ENCODE peak calls at places on chromosomes 2 and 18, in four cellular contexts. D is GF-D8; L is activated CD8-positive, alpha-beta memory T cell treated with anti-CD3 and anti-CD28 coated beads for 1 hour; A is HFFc6. P is an unnamed sample.

GRCh38 chr2:76251342-76251741 is 540.6 kb upstream of the GCFC2 start:
- DNase-seq in L (no peak), A (no peak), D (no peak), P (no peak)

GRCh38 chr2:239927424-239927981 is 97.6 kb downstream of the NDUFA10 start:
- DNase-seq in A (peak; percentile 83), D (no peak), L (peak; percentile 33), P (no peak)

GRCh38 chr2:10901160-10901559 is 10.6 kb upstream of the KCNF1 start:
- DNase-seq in D (no peak), A (peak; percentile 39), L (no peak), P (no peak)

GRCh38 chr2:112646102-112646719 is 472 bp downstream of the SLC20A1 start:
- DNase-seq in L (peak; percentile 37), D (no peak), A (no peak), P (no peak)

GRCh38 chr2:121974919-121975654 is 219.6 kb downstream of the TSN start:
- DNase-seq in L (no peak), A (peak; percentile 75), D (peak; percentile 19), P (peak; percentile 82)

GRCh38 chr2:216936954-216937357 is 77.1 kb upstream of the TNP1 start:
- DNase-seq in L (no peak), A (no peak), D (no peak), P (peak; percentile 25)

GRCh38 chr2:102772659-102773058 is 10.8 kb downstream of the TMEM182 start:
- DNase-seq in A (no peak), D (no peak), L (no peak), P (no peak)

GRCh38 chr2:117631546-117631945 is 182.9 kb upstream of the DDX18 start:
- DNase-seq in L (no peak), D (no peak), A (no peak), P (no peak)

GRCh38 chr2:10264506-10265327 is 38.0 kb upstream of the HPCAL1 start:
- DNase-seq in A (no peak), L (no peak), D (no peak), P (no peak)

GRCh38 chr2:215506604-215506990 is 70.7 kb upstream of the FN1 start:
- DNase-seq in A (no peak), L (no peak), D (no peak), P (no peak)

GRCh38 chr2:148907085-148907785 is 32.2 kb downstream of the KIF5C start:
- DNase-seq in D (no peak), L (no peak), A (no peak), P (no peak)

GRCh38 chr18:7568426-7568825 is 1.3 kb downstream of the PTPRM start:
- DNase-seq in A (no peak), L (no peak), D (no peak), P (peak; percentile 72)

GRCh38 chr2:203626952-203627681 is 79.3 kb upstream of the CD28 start:
- DNase-seq in L (no peak), A (peak; percentile 79), D (no peak), P (no peak)

GRCh38 chr2:226791487-226792081 is 8.0 kb downstream of the IRS1 start:
- DNase-seq in A (peak; percentile 73), L (peak; percentile 90), D (peak; percentile 58), P (peak; percentile 91)

GRCh38 chr2:208783184-208783583 is 376.6 kb downstream of the PTH2R start:
- DNase-seq in A (no peak), D (no peak), L (no peak), P (no peak)

GRCh38 chr18:25144835-25145234 is 207.1 kb downstream of the ZNF521 start:
- DNase-seq in A (peak; percentile 44), D (no peak), L (no peak), P (no peak)

GRCh38 chr2:200239216-200239615 is 67.3 kb upstream of the SPATS2L start:
- DNase-seq in A (peak; percentile 24), L (no peak), D (no peak), P (no peak)

GRCh38 chr2:12763486-12763885 is 46.8 kb downstream of the TRIB2 start:
- DNase-seq in L (no peak), D (no peak), A (no peak), P (no peak)

GRCh38 chr2:216083464-216084279 is 2.0 kb downstream of the TMEM169 start:
- DNase-seq in L (no peak), D (no peak), A (no peak), P (peak; percentile 89)

P was measured in retina.